ENCODE peak calls at places on chromosomes 7 and 10, in seven cellular contexts. One of them, this sample, is unnamed.

GRCh38 chr7:13181221-13181620 is 493.8 kb downstream of the ARL4A start:
- DNase-seq in T-helper 2 cell: no peak
- DNase-seq in coronary artery: no peak
- DNase-seq in germinal center: no peak
- DNase-seq in left cardiac atrium: no peak
- DNase-seq in EL: peak
- DNase-seq in Daoy: peak
- DNase-seq in this sample: no peak

GRCh38 chr10:88473989-88474883 is 108.9 kb downstream of the RNLS start:
- DNase-seq in coronary artery: no peak
- DNase-seq in left cardiac atrium: no peak
- DNase-seq in Daoy: no peak
- DNase-seq in T-helper 2 cell: no peak
- DNase-seq in EL: no peak
- DNase-seq in germinal center: no peak
- DNase-seq in this sample: no peak

GRCh38 chr7:78363866-78364265 is 565.3 kb downstream of the PHTF2 start:
- DNase-seq in T-helper 2 cell: no peak
- DNase-seq in coronary artery: no peak
- DNase-seq in EL: no peak
- DNase-seq in Daoy: no peak
- DNase-seq in left cardiac atrium: no peak
- DNase-seq in germinal center: no peak
- DNase-seq in this sample: no peak

GRCh38 chr10:52729259-52730104 is 43.1 kb downstream of the MBL2 start:
- DNase-seq in coronary artery: no peak
- DNase-seq in Daoy: no peak
- DNase-seq in T-helper 2 cell: no peak
- DNase-seq in left cardiac atrium: no peak
- DNase-seq in germinal center: no peak
- DNase-seq in EL: peak
- DNase-seq in this sample: peak

GRCh38 chr10:1666147-1666546 is 71.2 kb downstream of the ADARB2 start:
- DNase-seq in Daoy: no peak
- DNase-seq in left cardiac atrium: no peak
- DNase-seq in EL: no peak
- DNase-seq in T-helper 2 cell: no peak
- DNase-seq in coronary artery: no peak
- DNase-seq in germinal center: no peak
- DNase-seq in this sample: no peak

GRCh38 chr7:93626869-93627268 is 52.3 kb upstream of the CALCR start:
- DNase-seq in germinal center: no peak
- DNase-seq in left cardiac atrium: no peak
- DNase-seq in T-helper 2 cell: no peak
- DNase-seq in EL: no peak
- DNase-seq in Daoy: no peak
- DNase-seq in coronary artery: no peak
- DNase-seq in this sample: no peak

GRCh38 chr7:120775703-120776265 is 82.2 kb downstream of the TSPAN12 start:
- DNase-seq in left cardiac atrium: no peak
- DNase-seq in EL: no peak
- DNase-seq in Daoy: no peak
- DNase-seq in coronary artery: no peak
- DNase-seq in T-helper 2 cell: no peak
- DNase-seq in germinal center: no peak
- DNase-seq in this sample: no peak

GRCh38 chr7:129911790-129912189 is 41.0 kb downstream of the UBE2H start:
- DNase-seq in EL: peak
- DNase-seq in T-helper 2 cell: no peak
- DNase-seq in germinal center: no peak
- DNase-seq in coronary artery: no peak
- DNase-seq in Daoy: no peak
- DNase-seq in left cardiac atrium: no peak
- DNase-seq in this sample: no peak

GRCh38 chr10:95394161-95394880 is 103.5 kb upstream of the PDLIM1 start:
- DNase-seq in EL: no peak
- DNase-seq in T-helper 2 cell: peak
- DNase-seq in germinal center: no peak
- DNase-seq in Daoy: peak
- DNase-seq in coronary artery: no peak
- DNase-seq in left cardiac atrium: no peak
- DNase-seq in this sample: no peak

GRCh38 chr7:30816291-30817059 is 45.3 kb downstream of the MINDY4 start:
- DNase-seq in left cardiac atrium: peak
- DNase-seq in T-helper 2 cell: no peak
- DNase-seq in Daoy: no peak
- DNase-seq in EL: no peak
- DNase-seq in coronary artery: no peak
- DNase-seq in germinal center: no peak
- DNase-seq in this sample: no peak

GRCh38 chr10:13219685-13220670 is 14.2 kb downstream of the UCMA start:
- DNase-seq in T-helper 2 cell: peak
- DNase-seq in coronary artery: no peak
- DNase-seq in left cardiac atrium: no peak
- DNase-seq in germinal center: peak
- DNase-seq in Daoy: peak
- DNase-seq in EL: peak
- DNase-seq in this sample: no peak

GRCh38 chr10:132984801-132985545 is 42.6 kb upstream of the CFAP46 start:
- DNase-seq in EL: peak
- DNase-seq in germinal center: no peak
- DNase-seq in left cardiac atrium: peak
- DNase-seq in Daoy: peak
- DNase-seq in T-helper 2 cell: no peak
- DNase-seq in coronary artery: no peak
- DNase-seq in this sample: no peak

GRCh38 chr7:128739990-128740682 is 977 bp downstream of the CALU start:
- DNase-seq in T-helper 2 cell: no peak
- DNase-seq in EL: no peak
- DNase-seq in germinal center: no peak
- DNase-seq in left cardiac atrium: no peak
- DNase-seq in Daoy: no peak
- DNase-seq in coronary artery: no peak
- DNase-seq in this sample: no peak

GRCh38 chr7:80105706-80106408 is 28.8 kb upstream of the GNAI1 start:
- DNase-seq in EL: no peak
- DNase-seq in T-helper 2 cell: no peak
- DNase-seq in germinal center: no peak
- DNase-seq in left cardiac atrium: no peak
- DNase-seq in Daoy: no peak
- DNase-seq in coronary artery: no peak
- DNase-seq in this sample: no peak

GRCh38 chr10:89073719-89074118 is 83.1 kb downstream of the FAS start:
- DNase-seq in EL: peak
- DNase-seq in germinal center: no peak
- DNase-seq in coronary artery: no peak
- DNase-seq in left cardiac atrium: no peak
- DNase-seq in Daoy: no peak
- DNase-seq in T-helper 2 cell: no peak
- DNase-seq in this sample: no peak

GRCh38 chr7:2114926-2115738 is 117.6 kb downstream of the MAD1L1 start:
- DNase-seq in germinal center: no peak
- DNase-seq in coronary artery: no peak
- DNase-seq in Daoy: no peak
- DNase-seq in EL: no peak
- DNase-seq in T-helper 2 cell: no peak
- DNase-seq in left cardiac atrium: no peak
- DNase-seq in this sample: no peak

GRCh38 chr7:155831807-155832524 is 19.7 kb upstream of the SHH start:
- DNase-seq in coronary artery: no peak
- DNase-seq in germinal center: no peak
- DNase-seq in EL: no peak
- DNase-seq in T-helper 2 cell: no peak
- DNase-seq in Daoy: no peak
- DNase-seq in left cardiac atrium: no peak
- DNase-seq in this sample: no peak

GRCh38 chr7:30927040-30927439 is 15.4 kb downstream of the AQP1 start:
- DNase-seq in left cardiac atrium: no peak
- DNase-seq in germinal center: no peak
- DNase-seq in T-helper 2 cell: no peak
- DNase-seq in Daoy: peak
- DNase-seq in EL: no peak
- DNase-seq in coronary artery: no peak
- DNase-seq in this sample: no peak

GRCh38 chr10:132390455-132391371 is 6.3 kb upstream of the PWWP2B start:
- DNase-seq in germinal center: no peak
- DNase-seq in T-helper 2 cell: no peak
- DNase-seq in Daoy: no peak
- DNase-seq in coronary artery: no peak
- DNase-seq in left cardiac atrium: no peak
- DNase-seq in EL: no peak
- DNase-seq in this sample: no peak

GRCh38 chr10:121811386-121811785 is 116.4 kb downstream of the ATE1 start:
- DNase-seq in coronary artery: no peak
- DNase-seq in Daoy: no peak
- DNase-seq in EL: no peak
- DNase-seq in T-helper 2 cell: no peak
- DNase-seq in left cardiac atrium: no peak
- DNase-seq in germinal center: no peak
- DNase-seq in this sample: no peak

GRCh38 chr10:67603086-67603485 is 92.9 kb downstream of the CTNNA3 start:
- DNase-seq in left cardiac atrium: no peak
- DNase-seq in Daoy: no peak
- DNase-seq in germinal center: no peak
- DNase-seq in T-helper 2 cell: no peak
- DNase-seq in EL: no peak
- DNase-seq in coronary artery: no peak
- DNase-seq in this sample: no peak

GRCh38 chr7:25314094-25314708 is 85.9 kb upstream of the NPVF start:
- DNase-seq in left cardiac atrium: no peak
- DNase-seq in T-helper 2 cell: no peak
- DNase-seq in EL: no peak
- DNase-seq in Daoy: peak
- DNase-seq in coronary artery: no peak
- DNase-seq in germinal center: no peak
- DNase-seq in this sample: no peak

GRCh38 chr10:16521311-16522016 is at the start of gene C1QL3:
- DNase-seq in T-helper 2 cell: peak
- DNase-seq in coronary artery: no peak
- DNase-seq in left cardiac atrium: no peak
- DNase-seq in Daoy: peak
- DNase-seq in germinal center: peak
- DNase-seq in EL: peak
- DNase-seq in this sample: peak

GRCh38 chr7:80136276-80137045 is 1.8 kb downstream of the GNAI1 start:
- DNase-seq in Daoy: peak
- DNase-seq in T-helper 2 cell: peak
- DNase-seq in left cardiac atrium: no peak
- DNase-seq in germinal center: no peak
- DNase-seq in EL: peak
- DNase-seq in coronary artery: no peak
- DNase-seq in this sample: peak

GRCh38 chr10:131668903-131669302 is 231.9 kb upstream of the PPP2R2D start:
- DNase-seq in EL: no peak
- DNase-seq in Daoy: no peak
- DNase-seq in T-helper 2 cell: peak
- DNase-seq in left cardiac atrium: no peak
- DNase-seq in germinal center: no peak
- DNase-seq in coronary artery: no peak
- DNase-seq in this sample: no peak

GRCh38 chr10:133474833-133475734 is 21.3 kb downstream of the SCART1 start:
- DNase-seq in Daoy: no peak
- DNase-seq in coronary artery: no peak
- DNase-seq in EL: no peak
- DNase-seq in germinal center: no peak
- DNase-seq in T-helper 2 cell: peak
- DNase-seq in left cardiac atrium: no peak
- DNase-seq in this sample: no peak

GRCh38 chr7:3887071-3887691 is 586.1 kb downstream of the SDK1 start:
- DNase-seq in EL: no peak
- DNase-seq in left cardiac atrium: no peak
- DNase-seq in Daoy: no peak
- DNase-seq in T-helper 2 cell: no peak
- DNase-seq in germinal center: no peak
- DNase-seq in coronary artery: peak
- DNase-seq in this sample: no peak

GRCh38 chr10:82221750-82222149 is 346.8 kb downstream of the NRG3 start:
- DNase-seq in germinal center: no peak
- DNase-seq in T-helper 2 cell: no peak
- DNase-seq in coronary artery: no peak
- DNase-seq in Daoy: no peak
- DNase-seq in left cardiac atrium: no peak
- DNase-seq in EL: no peak
- DNase-seq in this sample: no peak

GRCh38 chr7:156140896-156141295 is 328.6 kb upstream of the SHH start:
- DNase-seq in coronary artery: no peak
- DNase-seq in EL: no peak
- DNase-seq in T-helper 2 cell: no peak
- DNase-seq in Daoy: no peak
- DNase-seq in left cardiac atrium: no peak
- DNase-seq in germinal center: no peak
- DNase-seq in this sample: no peak

GRCh38 chr10:43785252-43785651 is 136.6 kb upstream of the ZNF32 start:
- DNase-seq in coronary artery: no peak
- DNase-seq in germinal center: no peak
- DNase-seq in left cardiac atrium: no peak
- DNase-seq in Daoy: no peak
- DNase-seq in EL: peak
- DNase-seq in T-helper 2 cell: no peak
- DNase-seq in this sample: no peak

GRCh38 chr10:55426138-55426537 is 625.1 kb upstream of the PCDH15 start:
- DNase-seq in left cardiac atrium: no peak
- DNase-seq in T-helper 2 cell: no peak
- DNase-seq in Daoy: no peak
- DNase-seq in EL: no peak
- DNase-seq in coronary artery: no peak
- DNase-seq in germinal center: no peak
- DNase-seq in this sample: no peak

GRCh38 chr7:123770378-123770777 is 21.6 kb upstream of the WASL start:
- DNase-seq in T-helper 2 cell: peak
- DNase-seq in Daoy: peak
- DNase-seq in germinal center: peak
- DNase-seq in left cardiac atrium: no peak
- DNase-seq in coronary artery: no peak
- DNase-seq in EL: peak
- DNase-seq in this sample: no peak

GRCh38 chr10:30151581-30152389 is 92.4 kb upstream of the JCAD start:
- DNase-seq in coronary artery: peak
- DNase-seq in germinal center: no peak
- DNase-seq in T-helper 2 cell: peak
- DNase-seq in left cardiac atrium: peak
- DNase-seq in EL: peak
- DNase-seq in Daoy: peak
- DNase-seq in this sample: peak

GRCh38 chr7:47416454-47417121 is 165.3 kb downstream of the TNS3 start:
- DNase-seq in germinal center: no peak
- DNase-seq in coronary artery: peak
- DNase-seq in T-helper 2 cell: no peak
- DNase-seq in EL: no peak
- DNase-seq in left cardiac atrium: no peak
- DNase-seq in Daoy: peak
- DNase-seq in this sample: no peak

GRCh38 chr10:97508342-97508741 is 9.6 kb downstream of the UBTD1 start:
- DNase-seq in T-helper 2 cell: no peak
- DNase-seq in germinal center: no peak
- DNase-seq in left cardiac atrium: no peak
- DNase-seq in EL: peak
- DNase-seq in coronary artery: no peak
- DNase-seq in Daoy: no peak
- DNase-seq in this sample: peak

GRCh38 chr10:28302012-28302667 is 724 bp downstream of the MPP7 start:
- DNase-seq in EL: no peak
- DNase-seq in left cardiac atrium: no peak
- DNase-seq in Daoy: no peak
- DNase-seq in coronary artery: peak
- DNase-seq in germinal center: no peak
- DNase-seq in T-helper 2 cell: no peak
- DNase-seq in this sample: no peak

GRCh38 chr7:100488333-100489095 is 4.8 kb downstream of the NYAP1 start:
- DNase-seq in T-helper 2 cell: no peak
- DNase-seq in Daoy: no peak
- DNase-seq in germinal center: no peak
- DNase-seq in EL: no peak
- DNase-seq in left cardiac atrium: no peak
- DNase-seq in coronary artery: no peak
- DNase-seq in this sample: no peak

GRCh38 chr7:940599-941408 is 13.7 kb downstream of the ADAP1 start:
- DNase-seq in Daoy: no peak
- DNase-seq in left cardiac atrium: no peak
- DNase-seq in EL: no peak
- DNase-seq in germinal center: no peak
- DNase-seq in T-helper 2 cell: no peak
- DNase-seq in coronary artery: no peak
- DNase-seq in this sample: no peak